ENCODE peak calls at places on chromosome 19, in seven cellular contexts. F, W, X, R, U, A and C are unnamed samples.

GRCh38 chr19:54230031-54230430 is 7.2 kb upstream of the LILRB3 start:
- DNase-seq in F (no peak), W (no peak), X (no peak), R (no peak), U (no peak), A (no peak), C (no peak)

GRCh38 chr19:7460562-7460966 is 28.3 kb downstream of the PEX11G start:
- DNase-seq in F (no peak), W (no peak), X (no peak), R (no peak), U (no peak), A (no peak), C (no peak)

GRCh38 chr19:30688696-30689095 is 316.5 kb downstream of the ZNF536 start:
- DNase-seq in F (no peak), W (no peak), X (no peak), R (no peak), U (no peak), A (no peak), C (no peak)

GRCh38 chr19:38062959-38063786 is 156.2 kb downstream of the SIPA1L3 start:
- DNase-seq in F (peak), W (no peak), X (no peak), R (no peak), U (no peak), A (no peak), C (peak)

GRCh38 chr19:16371540-16371986 is 46.9 kb downstream of the KLF2 start:
- DNase-seq in F (no peak), W (no peak), X (peak), R (no peak), U (peak), A (no peak), C (no peak)

GRCh38 chr19:19032420-19033175 is 719 bp downstream of the SUGP2 start:
- DNase-seq in F (peak), W (peak), X (peak), R (peak), U (peak), A (peak), C (peak)

GRCh38 chr19:9010693-9011092 is 484 bp upstream of the MUC16 start:
- DNase-seq in F (no peak), W (no peak), X (no peak), R (no peak), U (no peak), A (no peak), C (no peak)

GRCh38 chr19:16340654-16341053 is 16.0 kb downstream of the KLF2 start:
- DNase-seq in F (no peak), W (no peak), X (no peak), R (no peak), U (no peak), A (no peak), C (no peak)

GRCh38 chr19:7627166-7627565 is 2.2 kb downstream of the XAB2 start:
- DNase-seq in F (no peak), W (no peak), X (no peak), R (no peak), U (no peak), A (no peak), C (no peak)

GRCh38 chr19:44820648-44821609 is 12.0 kb downstream of the BCAM start:
- DNase-seq in F (no peak), W (no peak), X (no peak), R (no peak), U (no peak), A (no peak), C (no peak)

GRCh38 chr19:5149930-5150329 is 181.0 kb downstream of the KDM4B start:
- DNase-seq in F (no peak), W (no peak), X (no peak), R (no peak), U (no peak), A (no peak), C (no peak)

GRCh38 chr19:46860846-46861690 is at the start of gene ARHGAP35:
- DNase-seq in F (peak), W (no peak), X (no peak), R (no peak), U (peak), A (no peak), C (peak)

GRCh38 chr19:32012206-32012605 is 333.2 kb upstream of the ZNF507 start:
- DNase-seq in F (no peak), W (no peak), X (no peak), R (no peak), U (no peak), A (peak), C (no peak)
- TF ChIP-seq JUND in F (no peak), W (no peak), X (no peak), R (no peak), U (no peak), A (no peak), C (no peak)

GRCh38 chr19:41657157-41657556 is 30.3 kb upstream of the CEACAM4 start:
- DNase-seq in F (no peak), W (no peak), X (no peak), R (no peak), U (no peak), A (no peak), C (no peak)
- TF ChIP-seq JUND in F (no peak), W (no peak), X (no peak), R (no peak), U (no peak), A (no peak), C (no peak)

DNA sequence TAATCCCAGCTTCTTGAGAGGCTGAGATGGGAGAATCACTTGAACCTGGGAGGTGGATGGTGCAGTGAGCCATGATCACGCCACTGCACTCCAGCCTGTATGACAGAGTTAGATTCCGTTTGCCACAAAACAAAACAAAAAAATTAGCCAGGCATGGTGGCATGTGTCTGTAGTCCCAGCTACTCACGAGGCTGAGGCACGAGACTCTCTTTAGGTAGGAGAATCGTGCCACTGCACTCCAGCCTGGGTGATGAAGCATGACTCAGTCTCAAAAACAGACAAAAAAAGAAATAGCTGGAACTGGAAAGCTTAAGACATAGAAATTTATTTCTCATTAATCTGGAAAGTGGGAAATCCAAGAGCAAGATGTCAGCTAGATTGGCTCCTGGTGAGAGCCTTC is 20.2 kb upstream of the ZNF808 start:
- DNase-seq in F (no peak), W (no peak), X (no peak), R (no peak), U (no peak), A (no peak), C (no peak)
- TF ChIP-seq JUND in F (no peak), W (no peak), X (no peak), R (no peak), U (no peak), A (no peak), C (no peak)

GRCh38 chr19:410243-410781 is 1.4 kb upstream of the C2CD4C start:
- DNase-seq in F (peak), W (no peak), X (no peak), R (no peak), U (no peak), A (no peak), C (no peak)

GRCh38 chr19:412356-413355 is 3.7 kb upstream of the C2CD4C start:
- DNase-seq in F (peak), W (no peak), X (no peak), R (no peak), U (no peak), A (no peak), C (peak)

GRCh38 chr19:409515-410242 is 732 bp upstream of the C2CD4C start:
- DNase-seq in F (peak), W (no peak), X (no peak), R (no peak), U (no peak), A (no peak), C (no peak)

GRCh38 chr19:413756-414420 is 4.9 kb upstream of the C2CD4C start:
- DNase-seq in F (no peak), W (no peak), X (no peak), R (no peak), U (no peak), A (no peak), C (no peak)

DNA sequence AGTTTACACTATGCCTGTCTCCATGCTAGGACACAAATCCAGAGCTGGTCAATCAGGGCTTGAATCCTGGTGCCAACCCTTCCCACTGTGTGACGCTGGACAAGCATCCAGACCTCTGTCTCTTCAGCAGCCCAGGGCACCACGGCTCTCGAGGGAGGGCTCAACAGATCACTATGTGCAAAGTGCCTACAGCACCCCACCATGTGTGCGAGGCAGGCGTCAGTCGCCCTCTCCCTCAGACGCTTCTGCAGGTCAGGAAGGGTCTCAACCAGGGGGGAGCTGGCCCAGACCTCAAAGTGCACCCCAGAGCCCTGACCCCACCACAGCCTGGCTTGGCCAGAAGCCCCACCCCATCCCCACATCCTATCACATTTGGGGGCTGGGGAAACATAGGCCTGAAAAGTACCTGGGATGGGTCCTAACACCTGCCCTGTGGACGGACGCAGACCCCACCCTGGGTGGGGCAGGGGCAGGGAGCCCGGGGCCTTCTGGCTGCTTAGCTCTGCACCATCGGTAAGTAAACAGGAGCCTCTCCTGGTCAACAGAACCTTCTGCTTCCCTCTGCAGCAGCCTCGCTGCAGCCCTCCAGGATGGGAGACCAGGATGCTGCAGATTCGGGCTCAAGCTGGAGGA is 2.9 kb upstream of the C2CD4C start:
- DNase-seq in F (no peak), W (no peak), X (no peak), R (no peak), U (no peak), A (no peak), C (no peak)
- TF ChIP-seq JUND in F (no peak), W (no peak), X (no peak), R (no peak), U (no peak), A (no peak), C (no peak)

GRCh38 chr19:33502521-33502920 is 19.1 kb downstream of the PEPD start:
- DNase-seq in F (no peak), W (no peak), X (no peak), R (no peak), U (no peak), A (no peak), C (no peak)

GRCh38 chr19:33502991-33503790 is 18.4 kb downstream of the PEPD start:
- DNase-seq in F (no peak), W (no peak), X (no peak), R (no peak), U (no peak), A (no peak), C (no peak)

GRCh38 chr19:33505823-33506222 is 15.8 kb downstream of the PEPD start:
- DNase-seq in F (no peak), W (no peak), X (no peak), R (no peak), U (no peak), A (no peak), C (no peak)

GRCh38 chr19:33505168-33505567 is 16.4 kb downstream of the PEPD start:
- DNase-seq in F (no peak), W (no peak), X (no peak), R (no peak), U (no peak), A (no peak), C (no peak)

GRCh38 chr19:33503791-33504444 is 17.7 kb downstream of the PEPD start:
- DNase-seq in F (peak), W (no peak), X (no peak), R (no peak), U (no peak), A (no peak), C (no peak)
- TF ChIP-seq JUND in F (no peak), W (no peak), X (no peak), R (no peak), U (no peak), A (no peak), C (no peak)

GRCh38 chr19:27906081-27906480 is 1306.9 kb downstream of the UQCRFS1 start:
- DNase-seq in F (no peak), W (no peak), X (no peak), R (no peak), U (no peak), A (no peak), C (no peak)
- TF ChIP-seq JUND in F (no peak), W (no peak), X (no peak), R (no peak), U (no peak), A (no peak), C (no peak)

GRCh38 chr19:39360599-39360998 is 18.4 kb downstream of the SAMD4B start:
- DNase-seq in F (no peak), W (no peak), X (no peak), R (no peak), U (no peak), A (no peak), C (no peak)

GRCh38 chr19:39362682-39363657 is 20.7 kb downstream of the SAMD4B start:
- DNase-seq in F (no peak), W (no peak), X (no peak), R (no peak), U (no peak), A (no peak), C (no peak)

GRCh38 chr19:39365531-39365930 is 23.3 kb downstream of the SAMD4B start:
- DNase-seq in F (no peak), W (no peak), X (no peak), R (no peak), U (no peak), A (no peak), C (no peak)

GRCh38 chr19:39359026-39359425 is 16.8 kb downstream of the SAMD4B start:
- DNase-seq in F (no peak), W (no peak), X (no peak), R (no peak), U (no peak), A (no peak), C (no peak)

DNA sequence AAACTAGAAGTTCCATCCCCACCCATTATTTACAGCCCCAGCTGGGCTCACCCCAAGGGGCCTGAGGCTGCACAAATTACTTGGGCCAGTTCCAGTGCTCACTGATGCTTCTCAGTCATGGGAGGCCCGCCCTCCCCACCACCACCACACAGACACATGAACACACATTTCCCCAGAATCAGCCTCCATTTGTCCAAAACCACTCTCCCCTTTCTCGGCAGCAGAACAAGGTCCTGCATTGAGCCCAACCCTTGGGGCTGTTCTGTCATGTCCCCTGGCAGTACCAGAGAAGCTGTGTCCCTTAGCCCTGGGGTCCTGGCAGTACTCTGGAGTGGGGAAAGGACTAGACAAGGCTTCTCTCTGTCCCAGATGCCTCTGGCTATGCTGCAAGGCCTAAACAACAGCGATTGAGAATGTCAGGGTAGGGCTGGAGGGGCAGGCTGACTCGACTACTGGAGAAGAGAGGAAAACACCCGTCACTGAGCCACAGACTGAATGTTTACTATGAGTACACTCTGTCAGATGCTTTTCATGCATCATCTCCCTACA is 21.8 kb downstream of the SAMD4B start:
- DNase-seq in F (no peak), W (no peak), X (no peak), R (no peak), U (no peak), A (no peak), C (no peak)
- TF ChIP-seq JUND in F (no peak), W (no peak), X (no peak), R (no peak), U (no peak), A (no peak), C (no peak)

GRCh38 chr19:36973844-36974195 is 57.7 kb downstream of the ZNF568 start:
- DNase-seq in F (no peak), W (no peak), X (no peak), R (no peak), U (no peak), A (no peak), C (no peak)

GRCh38 chr19:36973021-36973843 is 57.1 kb downstream of the ZNF568 start:
- DNase-seq in F (peak), W (no peak), X (peak), R (peak), U (peak), A (no peak), C (peak)

GRCh38 chr19:36972594-36972993 is 56.5 kb downstream of the ZNF568 start:
- DNase-seq in F (no peak), W (no peak), X (no peak), R (no peak), U (no peak), A (no peak), C (no peak)
- TF ChIP-seq JUND in F (no peak), W (no peak), X (no peak), R (no peak), U (no peak), A (no peak), C (no peak)

DNA sequence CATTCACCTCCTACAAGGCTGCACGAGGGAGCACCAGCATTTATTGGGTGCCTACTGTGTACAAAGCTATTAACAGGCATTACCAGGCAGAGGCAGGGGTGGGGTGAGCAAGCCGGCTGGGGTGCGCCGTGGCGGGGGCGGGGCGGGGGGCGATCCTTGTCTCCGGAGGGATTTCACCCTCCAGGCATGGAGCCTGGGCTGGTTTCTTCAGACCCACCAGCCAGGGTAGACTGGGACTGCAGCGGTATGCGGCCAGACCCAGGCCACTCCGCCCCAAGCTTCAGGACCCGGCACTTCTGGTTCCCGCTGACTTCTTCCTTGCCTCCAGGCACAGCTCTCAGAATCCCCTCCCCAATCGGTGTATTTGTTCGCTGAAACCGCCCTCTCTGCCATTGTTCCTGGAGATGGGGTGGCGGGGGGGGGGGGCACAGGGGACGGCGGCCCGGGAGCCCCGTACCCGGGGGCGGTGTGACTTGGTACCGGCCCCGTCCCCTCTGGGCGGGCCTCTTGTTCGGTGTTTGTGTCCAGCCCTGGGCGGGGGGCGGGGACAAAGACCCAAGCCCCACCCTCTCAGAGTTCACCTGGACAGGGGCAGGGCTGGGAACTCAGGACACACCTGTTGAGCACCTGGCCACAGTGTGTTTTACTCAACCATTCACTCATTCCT is 14.4 kb downstream of the TJP3 start:
- DNase-seq in F (peak), W (no peak), X (no peak), R (no peak), U (no peak), A (no peak), C (peak)
- TF ChIP-seq JUND in F (no peak), W (peak), X (no peak), R (no peak), U (no peak), A (no peak), C (no peak)

GRCh38 chr19:1923319-1923718 is 17.7 kb upstream of the CSNK1G2 start:
- DNase-seq in F (no peak), W (no peak), X (no peak), R (no peak), U (no peak), A (no peak), C (no peak)
- TF ChIP-seq JUND in F (no peak), W (no peak), X (no peak), R (no peak), U (no peak), A (no peak), C (no peak)